ENCODE peak calls at places on chromosomes 5 and 9, in five cellular contexts. F, N, Z, P and I are unnamed samples.

GRCh38 chr5:6202615-6203365 is 175.6 kb downstream of the MED10 start:
- DNase-seq in F (peak; percentile 58), N (no peak), Z (no peak), P (no peak), I (no peak)

GRCh38 chr9:25917593-25918426 is 239.6 kb upstream of the TUSC1 start:
- DNase-seq in F (no peak), N (no peak), Z (no peak), P (no peak), I (no peak)

GRCh38 chr9:95381243-95381642 is 63.7 kb upstream of the FANCC start:
- DNase-seq in F (no peak), N (no peak), Z (no peak), P (no peak), I (no peak)

GRCh38 chr9:37200572-37201005 is 80.2 kb downstream of the ZCCHC7 start:
- DNase-seq in F (peak; percentile 56), N (peak; percentile 86), Z (no peak), P (no peak), I (no peak)

GRCh38 chr5:14445581-14446290 is 135.9 kb upstream of the OTULINL start:
- DNase-seq in F (no peak), N (peak; percentile 87), Z (no peak), P (no peak), I (no peak)

GRCh38 chr9:77885104-77885672 is 146.4 kb downstream of the GNAQ start:
- DNase-seq in F (no peak), N (no peak), Z (no peak), P (no peak), I (no peak)

GRCh38 chr5:140362875-140363630 is 3.1 kb downstream of the SLC4A9 start:
- DNase-seq in F (peak; percentile 92), N (peak; percentile 61), Z (peak; percentile 41), P (peak; percentile 65), I (peak; percentile 88)

GRCh38 chr9:136668983-136669790 is 6.5 kb downstream of the EGFL7 start:
- DNase-seq in F (no peak), N (peak; percentile 57), Z (no peak), P (no peak), I (no peak)

GRCh38 chr9:127567119-127567897 is 44.8 kb upstream of the STXBP1 start:
- DNase-seq in F (peak; percentile 32), N (no peak), Z (no peak), P (no peak), I (no peak)

GRCh38 chr5:145465487-145466263 is 369.5 kb downstream of the PRELID2 start:
- DNase-seq in F (no peak), N (no peak), Z (no peak), P (no peak), I (no peak)

GRCh38 chr9:35645736-35646582 is 4.8 kb downstream of the SIT1 start:
- DNase-seq in F (peak; percentile 23), N (no peak), Z (no peak), P (peak; percentile 22), I (no peak)

GRCh38 chr5:75566710-75567309 is 44.4 kb upstream of the ANKDD1B start:
- DNase-seq in F (peak; percentile 64), N (peak; percentile 96), Z (peak; percentile 86), P (peak; percentile 80), I (no peak)

GRCh38 chr5:140346348-140347221 is at the start of gene HBEGF:
- DNase-seq in F (peak; percentile 96), N (peak; percentile 84), Z (peak; percentile 46), P (peak; percentile 74), I (peak; percentile 85)

GRCh38 chr9:78357165-78357873 is 60.4 kb downstream of the PSAT1 start:
- DNase-seq in F (peak; percentile 37), N (no peak), Z (no peak), P (no peak), I (no peak)

GRCh38 chr9:122095010-122095767 is 2.1 kb upstream of the TTLL11 start:
- DNase-seq in F (peak; percentile 38), N (peak; percentile 74), Z (peak; percentile 43), P (peak; percentile 66), I (peak; percentile 76)

GRCh38 chr5:163504091-163504931 is 1.1 kb upstream of the MAT2B start:
- DNase-seq in F (peak; percentile 37), N (peak; percentile 75), Z (no peak), P (no peak), I (peak; percentile 70)

GRCh38 chr9:6239048-6239461 is 23.4 kb downstream of the IL33 start:
- DNase-seq in F (no peak), N (no peak), Z (no peak), P (no peak), I (no peak)
- TF ChIP-seq POLR2AphosphoS5 in F (no peak), N (no peak), Z (no peak), P (no peak), I (no peak)

GRCh38 chr9:101027733-101028345 is 688 bp upstream of the PLPPR1 start:
- DNase-seq in F (no peak), N (no peak), Z (no peak), P (no peak), I (no peak)

GRCh38 chr9:101027246-101027645 is 1.3 kb upstream of the PLPPR1 start:
- DNase-seq in F (no peak), N (no peak), Z (no peak), P (no peak), I (no peak)

GRCh38 chr9:101030022-101030391 is 1.5 kb downstream of the PLPPR1 start:
- DNase-seq in F (no peak), N (no peak), Z (no peak), P (no peak), I (no peak)

GRCh38 chr9:101029300-101030021 is 934 bp downstream of the PLPPR1 start:
- DNase-seq in F (no peak), N (no peak), Z (no peak), P (no peak), I (no peak)

GRCh38 chr9:101028346-101029299 is at the start of gene PLPPR1:
- DNase-seq in F (no peak), N (peak; percentile 78), Z (no peak), P (no peak), I (no peak)
- TF ChIP-seq POLR2AphosphoS5 in F (no peak), N (no peak), Z (no peak), P (no peak), I (no peak)

GRCh38 chr9:33868430-33869000 is 51.6 kb downstream of the UBE2R2 start:
- DNase-seq in F (no peak), N (peak; percentile 92), Z (no peak), P (no peak), I (no peak)

GRCh38 chr9:33861917-33862453 is 45.0 kb downstream of the UBE2R2 start:
- DNase-seq in F (no peak), N (no peak), Z (no peak), P (no peak), I (no peak)

DNA sequence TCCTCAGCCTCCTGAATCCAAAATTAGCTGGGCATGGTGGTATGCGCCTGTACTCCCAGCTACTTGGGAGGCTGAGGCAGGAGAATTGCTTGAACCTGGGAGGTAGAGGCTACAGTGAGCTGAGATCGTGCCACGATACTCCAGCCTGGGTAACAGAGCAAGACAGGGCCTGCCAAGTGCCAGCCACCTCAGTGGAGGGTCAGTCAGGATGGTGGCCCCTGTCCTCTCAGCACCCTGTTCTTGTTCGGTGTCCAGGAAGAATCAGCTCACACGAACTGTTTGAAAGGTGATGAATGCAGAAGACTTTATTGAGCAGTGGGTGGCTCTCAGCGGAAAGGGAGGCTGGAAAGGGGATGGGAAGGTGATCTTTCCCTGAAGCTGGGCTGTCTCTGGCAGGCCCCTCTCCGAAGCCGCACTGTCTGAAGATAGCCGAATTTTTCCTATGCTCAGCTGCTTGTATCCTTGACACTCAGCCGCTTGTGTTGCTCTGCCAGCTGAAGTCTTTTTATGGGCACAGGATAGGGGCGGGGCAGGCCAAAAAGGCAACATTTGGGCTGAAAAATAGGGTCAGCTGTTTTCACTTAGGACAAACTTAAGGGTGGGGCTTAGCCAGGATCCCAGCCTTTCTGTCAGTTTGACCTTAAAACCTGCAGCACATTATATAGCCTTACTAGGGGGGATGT is 50.9 kb downstream of the UBE2R2 start:
- DNase-seq in F (no peak), N (peak; percentile 31), Z (no peak), P (no peak), I (peak; percentile 83)
- TF ChIP-seq POLR2AphosphoS5 in F (no peak), N (no peak), Z (no peak), P (no peak), I (no peak)

DNA sequence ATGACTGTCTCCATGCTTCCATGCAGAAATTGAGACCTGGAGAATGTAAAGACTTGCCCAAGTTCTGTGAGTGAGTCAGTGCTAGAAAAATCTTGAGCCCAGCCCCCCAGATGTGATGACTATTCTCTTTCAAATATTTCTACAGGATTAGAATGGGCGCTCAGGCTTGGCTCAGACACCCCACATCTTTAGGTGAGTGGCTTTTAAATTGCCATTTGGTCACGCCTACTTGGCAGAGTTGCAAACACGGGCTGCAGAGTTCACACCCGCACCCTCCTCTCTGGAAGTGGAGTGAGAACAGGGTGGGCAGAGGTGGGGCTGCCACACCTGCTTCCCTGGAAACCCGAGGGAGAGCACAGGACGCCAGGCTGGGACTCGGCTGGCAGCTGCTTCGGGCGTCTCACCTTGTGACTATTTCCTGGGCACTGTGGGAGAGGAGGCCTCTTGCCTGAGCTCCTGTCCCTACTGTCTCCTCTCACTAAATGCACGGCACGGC is 37.6 kb downstream of the ROPN1L start:
- DNase-seq in F (no peak), N (no peak), Z (no peak), P (no peak), I (no peak)
- TF ChIP-seq POLR2AphosphoS5 in F (no peak), N (no peak), Z (no peak), P (no peak), I (no peak)

GRCh38 chr9:22031664-22032411 is 22.7 kb upstream of the CDKN2B start:
- DNase-seq in F (no peak), N (no peak), Z (no peak), P (no peak), I (no peak)

GRCh38 chr9:22035591-22036011 is 26.5 kb upstream of the CDKN2B start:
- DNase-seq in F (no peak), N (no peak), Z (no peak), P (no peak), I (no peak)

GRCh38 chr9:22030101-22030598 is 21.0 kb upstream of the CDKN2B start:
- DNase-seq in F (no peak), N (peak; percentile 83), Z (no peak), P (no peak), I (no peak)

GRCh38 chr9:22029231-22029630 is 20.1 kb upstream of the CDKN2B start:
- DNase-seq in F (no peak), N (no peak), Z (no peak), P (no peak), I (no peak)

GRCh38 chr9:22033012-22033630 is 24.0 kb upstream of the CDKN2B start:
- DNase-seq in F (no peak), N (no peak), Z (no peak), P (no peak), I (no peak)
- TF ChIP-seq POLR2AphosphoS5 in F (no peak), N (no peak), Z (no peak), P (no peak), I (no peak)